ENCODE peak calls at places on chromosome X, in six cellular contexts. L is NCI-H2029 treated with DMSO at 0.1 percent for 48 hours; U is psoas muscle; E is H7; V is activated CD4-positive, alpha-beta T cell treated with anti-CD3 and anti-CD28 coated beads, Interleukin-2, amount 50 U/mL, for 1 hour; K is effector memory CD8-positive, alpha-beta T cell. P is an unnamed sample.

GRCh38 chrX:116204947-116205346 is 34.4 kb downstream of the AGTR2 start:
- DNase-seq in L (peak; percentile 24), U (no peak), E (peak; percentile 11), V (no peak), K (no peak), P (no peak)

GRCh38 chrX:110146521-110146920 is 143.6 kb downstream of the TMEM164 start:
- DNase-seq in L (peak; percentile 9), U (no peak), E (peak; percentile 66), V (no peak), K (peak; percentile 28), P (no peak)

GRCh38 chrX:22404297-22404696 is 131.6 kb downstream of the CBLL2 start:
- DNase-seq in L (no peak), U (no peak), E (no peak), V (no peak), K (no peak), P (no peak)

GRCh38 chrX:65674351-65674893 is 7.0 kb downstream of the MSN start:
- DNase-seq in L (no peak), U (no peak), E (no peak), V (no peak), K (peak; percentile 8), P (no peak)

GRCh38 chrX:21374994-21375794 is 976 bp downstream of the CNKSR2 start:
- DNase-seq in L (no peak), U (peak; percentile 47), E (peak; percentile 25), V (no peak), K (no peak), P (peak; percentile 17)

GRCh38 chrX:2183193-2183725 is 317.5 kb downstream of the DHRSX start:
- DNase-seq in L (no peak), U (no peak), E (no peak), V (no peak), K (no peak), P (no peak)

GRCh38 chrX:429266-429825 is 42.6 kb upstream of the PPP2R3B start:
- DNase-seq in L (no peak), U (peak; percentile 43), E (no peak), V (no peak), K (no peak), P (no peak)

GRCh38 chrX:116872931-116873330 is 410.2 kb upstream of the CT83 start:
- DNase-seq in L (no peak), U (no peak), E (no peak), V (no peak), K (no peak), P (no peak)

GRCh38 chrX:43633757-43634156 is 22.3 kb upstream of the MAOA start:
- DNase-seq in L (no peak), U (no peak), E (no peak), V (no peak), K (no peak), P (no peak)

GRCh38 chrX:118554511-118554910 is 58.9 kb downstream of the DOCK11 start:
- DNase-seq in L (no peak), U (no peak), E (no peak), V (no peak), K (no peak), P (no peak)

GRCh38 chrX:108022491-108023089 is 22.3 kb upstream of the VSIG1 start:
- DNase-seq in L (no peak), U (no peak), E (no peak), V (no peak), K (no peak), P (no peak)

GRCh38 chrX:67787196-67787595 is 243.4 kb downstream of the AR start:
- DNase-seq in L (no peak), U (no peak), E (no peak), V (no peak), K (no peak), P (no peak)